ENCODE peak calls at places on chromosomes 5 and 9, in six cellular contexts. One of them, this sample, is unnamed. For H3K4me1, the result is how much of the 10 kb centered on the place peaks cover.

GRCh38 chr5:150632305-150633160 is 7.9 kb upstream of the SYNPO start:
- DNase-seq in ovary: no peak
- DNase-seq in heart left ventricle: peak
- DNase-seq in IMR-90: peak
- DNase-seq in adrenal gland: no peak
- DNase-seq in body of pancreas: no peak
- DNase-seq in this sample: no peak

GRCh38 chr5:74833537-74834266 is 32.5 kb downstream of the FAM169A start:
- DNase-seq in ovary: no peak
- DNase-seq in heart left ventricle: no peak
- DNase-seq in IMR-90: no peak
- DNase-seq in adrenal gland: no peak
- DNase-seq in body of pancreas: peak
- DNase-seq in this sample: no peak

GRCh38 chr5:167936944-167937627 is 354.4 kb upstream of the WWC1 start:
- DNase-seq in ovary: no peak
- DNase-seq in heart left ventricle: no peak
- DNase-seq in IMR-90: no peak
- DNase-seq in adrenal gland: no peak
- DNase-seq in body of pancreas: no peak
- DNase-seq in this sample: no peak

GRCh38 chr9:127987103-127987614 is 6.4 kb upstream of the EEIG1 start:
- DNase-seq in ovary: no peak
- DNase-seq in heart left ventricle: peak
- DNase-seq in IMR-90: no peak
- DNase-seq in adrenal gland: peak
- DNase-seq in body of pancreas: peak
- DNase-seq in this sample: no peak

GRCh38 chr5:91635950-91636349 is 252.8 kb upstream of the ARRDC3 start:
- DNase-seq in ovary: no peak
- DNase-seq in heart left ventricle: no peak
- DNase-seq in IMR-90: no peak
- DNase-seq in adrenal gland: no peak
- DNase-seq in body of pancreas: no peak
- DNase-seq in this sample: no peak

GRCh38 chr5:64872044-64872443 is 103.3 kb downstream of the CWC27 start:
- DNase-seq in ovary: no peak
- DNase-seq in heart left ventricle: no peak
- DNase-seq in IMR-90: peak
- DNase-seq in adrenal gland: no peak
- DNase-seq in body of pancreas: no peak
- DNase-seq in this sample: no peak

GRCh38 chr9:113987526-113987925 is 90.6 kb downstream of the AMBP start:
- DNase-seq in ovary: no peak
- DNase-seq in heart left ventricle: no peak
- DNase-seq in IMR-90: no peak
- DNase-seq in adrenal gland: peak
- DNase-seq in body of pancreas: no peak
- DNase-seq in this sample: no peak

GRCh38 chr5:107431998-107432397 is 238.7 kb downstream of the EFNA5 start:
- DNase-seq in ovary: no peak
- DNase-seq in heart left ventricle: no peak
- DNase-seq in IMR-90: peak
- DNase-seq in adrenal gland: no peak
- DNase-seq in body of pancreas: no peak
- DNase-seq in this sample: no peak

GRCh38 chr5:110769282-110769681 is 30.5 kb downstream of the SLC25A46 start:
- DNase-seq in ovary: no peak
- DNase-seq in heart left ventricle: no peak
- DNase-seq in IMR-90: peak
- DNase-seq in adrenal gland: no peak
- DNase-seq in body of pancreas: no peak
- DNase-seq in this sample: no peak

GRCh38 chr9:64773491-64773931 is 511.5 kb downstream of the FOXD4L5 start:
- DNase-seq in ovary: no peak
- DNase-seq in heart left ventricle: peak
- DNase-seq in IMR-90: no peak
- DNase-seq in adrenal gland: no peak
- DNase-seq in body of pancreas: no peak
- DNase-seq in this sample: peak

GRCh38 chr5:131773805-131774204 is 23.0 kb downstream of the FNIP1 start:
- DNase-seq in ovary: no peak
- DNase-seq in heart left ventricle: no peak
- DNase-seq in IMR-90: no peak
- DNase-seq in adrenal gland: no peak
- DNase-seq in body of pancreas: no peak
- DNase-seq in this sample: no peak

GRCh38 chr9:14313951-14314423 is at the start of gene NFIB:
- DNase-seq in ovary: peak
- DNase-seq in heart left ventricle: peak
- DNase-seq in IMR-90: peak
- DNase-seq in adrenal gland: peak
- DNase-seq in body of pancreas: peak
- DNase-seq in this sample: peak

GRCh38 chr5:133309981-133310630 is 258.3 kb downstream of the HSPA4 start:
- DNase-seq in ovary: no peak
- DNase-seq in heart left ventricle: no peak
- DNase-seq in IMR-90: peak
- DNase-seq in adrenal gland: no peak
- DNase-seq in body of pancreas: no peak
- DNase-seq in this sample: no peak

GRCh38 chr5:133611357-133612020 is 852 bp downstream of the FSTL4 start:
- DNase-seq in ovary: no peak
- DNase-seq in heart left ventricle: no peak
- DNase-seq in IMR-90: no peak
- DNase-seq in adrenal gland: no peak
- DNase-seq in body of pancreas: no peak
- DNase-seq in this sample: no peak

GRCh38 chr5:9559965-9560364 is 14.1 kb upstream of the SEMA5A start:
- DNase-seq in ovary: no peak
- DNase-seq in heart left ventricle: no peak
- DNase-seq in IMR-90: no peak
- DNase-seq in adrenal gland: no peak
- DNase-seq in body of pancreas: no peak
- DNase-seq in this sample: no peak

GRCh38 chr9:37119907-37120839 is at the start of gene ZCCHC7:
- DNase-seq in ovary: peak
- DNase-seq in heart left ventricle: peak
- DNase-seq in IMR-90: peak
- DNase-seq in adrenal gland: peak
- DNase-seq in body of pancreas: peak
- DNase-seq in this sample: peak
- TF ChIP-seq POLR2A in ovary: peak
- TF ChIP-seq POLR2A in heart left ventricle: peak
- TF ChIP-seq POLR2A in IMR-90: peak
- TF ChIP-seq POLR2A in adrenal gland: peak
- TF ChIP-seq POLR2A in body of pancreas: peak
- TF ChIP-seq POLR2A in this sample: peak

GRCh38 chr9:110116543-110116885 is 91.4 kb downstream of the C9orf152 start:
- DNase-seq in ovary: no peak
- DNase-seq in heart left ventricle: no peak
- DNase-seq in IMR-90: peak
- DNase-seq in adrenal gland: peak
- DNase-seq in body of pancreas: no peak
- DNase-seq in this sample: no peak
- H3K4me1 ChIP-seq in ovary: under half
- H3K4me1 ChIP-seq in heart left ventricle: half or more
- H3K4me1 ChIP-seq in IMR-90: under half
- H3K4me1 ChIP-seq in adrenal gland: under half
- H3K4me1 ChIP-seq in body of pancreas: under half
- H3K4me1 ChIP-seq in this sample: half or more

GRCh38 chr5:135034186-135034962 is at the start of gene PITX1:
- DNase-seq in ovary: peak
- DNase-seq in heart left ventricle: peak
- DNase-seq in IMR-90: peak
- DNase-seq in adrenal gland: peak
- DNase-seq in body of pancreas: peak
- DNase-seq in this sample: no peak

GRCh38 chr5:135033866-135034185 is 202 bp downstream of the PITX1 start:
- DNase-seq in ovary: no peak
- DNase-seq in heart left ventricle: peak
- DNase-seq in IMR-90: no peak
- DNase-seq in adrenal gland: no peak
- DNase-seq in body of pancreas: no peak
- DNase-seq in this sample: no peak

GRCh38 chr5:135031813-135032612 is 2.0 kb downstream of the PITX1 start:
- DNase-seq in ovary: no peak
- DNase-seq in heart left ventricle: peak
- DNase-seq in IMR-90: no peak
- DNase-seq in adrenal gland: no peak
- DNase-seq in body of pancreas: no peak
- DNase-seq in this sample: no peak

GRCh38 chr5:135032613-135033025 is 1.4 kb downstream of the PITX1 start:
- DNase-seq in ovary: no peak
- DNase-seq in heart left ventricle: no peak
- DNase-seq in IMR-90: no peak
- DNase-seq in adrenal gland: no peak
- DNase-seq in body of pancreas: no peak
- DNase-seq in this sample: no peak

DNA sequence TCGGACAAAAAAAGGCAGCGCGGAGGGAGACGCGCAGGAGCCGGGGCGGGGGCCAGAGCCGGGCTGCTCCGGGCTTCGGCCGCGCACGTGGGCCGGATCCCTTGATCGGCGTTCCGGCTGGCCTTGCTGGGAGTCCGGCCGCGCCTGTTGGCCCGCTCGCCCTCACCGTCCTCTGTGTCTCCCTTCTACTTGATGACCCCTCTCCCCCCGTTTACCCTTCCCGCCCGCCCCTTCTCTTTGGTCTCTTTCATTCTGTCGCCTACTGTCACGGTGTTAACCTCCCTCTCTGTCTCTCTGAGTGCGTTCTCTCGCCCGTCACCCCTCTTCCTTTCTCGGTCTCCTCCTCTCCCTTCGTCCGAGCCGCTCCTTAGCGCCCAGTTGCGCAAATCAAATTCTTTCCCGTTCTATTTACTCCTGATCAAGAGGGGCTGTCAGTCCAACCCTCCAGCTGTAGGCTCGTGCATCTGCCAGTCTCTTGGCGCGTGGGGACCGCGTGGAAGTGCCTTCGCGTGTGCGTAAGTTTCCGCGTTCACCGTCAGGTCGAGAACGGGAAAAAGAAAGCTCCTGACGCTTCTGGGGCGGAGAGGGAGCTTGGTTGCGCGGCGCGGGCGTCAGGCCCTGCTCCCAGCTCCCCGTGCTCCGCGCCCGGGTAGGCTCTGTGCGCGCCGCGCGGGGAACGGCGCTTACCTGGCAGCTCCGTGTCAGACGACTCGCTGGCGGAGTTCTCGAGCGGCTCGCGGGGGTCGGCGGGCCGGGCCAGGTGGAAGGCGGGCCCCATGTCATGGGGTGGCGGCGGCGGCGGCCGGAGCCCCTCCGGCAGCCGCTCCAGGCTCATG is 784 bp downstream of the PITX1 start:
- DNase-seq in ovary: peak
- DNase-seq in heart left ventricle: peak
- DNase-seq in IMR-90: peak
- DNase-seq in adrenal gland: peak
- DNase-seq in body of pancreas: no peak
- DNase-seq in this sample: no peak
- TF ChIP-seq POLR2A in ovary: no peak
- TF ChIP-seq POLR2A in heart left ventricle: no peak
- TF ChIP-seq POLR2A in IMR-90: no peak
- TF ChIP-seq POLR2A in adrenal gland: no peak
- TF ChIP-seq POLR2A in body of pancreas: no peak
- TF ChIP-seq POLR2A in this sample: no peak

DNA sequence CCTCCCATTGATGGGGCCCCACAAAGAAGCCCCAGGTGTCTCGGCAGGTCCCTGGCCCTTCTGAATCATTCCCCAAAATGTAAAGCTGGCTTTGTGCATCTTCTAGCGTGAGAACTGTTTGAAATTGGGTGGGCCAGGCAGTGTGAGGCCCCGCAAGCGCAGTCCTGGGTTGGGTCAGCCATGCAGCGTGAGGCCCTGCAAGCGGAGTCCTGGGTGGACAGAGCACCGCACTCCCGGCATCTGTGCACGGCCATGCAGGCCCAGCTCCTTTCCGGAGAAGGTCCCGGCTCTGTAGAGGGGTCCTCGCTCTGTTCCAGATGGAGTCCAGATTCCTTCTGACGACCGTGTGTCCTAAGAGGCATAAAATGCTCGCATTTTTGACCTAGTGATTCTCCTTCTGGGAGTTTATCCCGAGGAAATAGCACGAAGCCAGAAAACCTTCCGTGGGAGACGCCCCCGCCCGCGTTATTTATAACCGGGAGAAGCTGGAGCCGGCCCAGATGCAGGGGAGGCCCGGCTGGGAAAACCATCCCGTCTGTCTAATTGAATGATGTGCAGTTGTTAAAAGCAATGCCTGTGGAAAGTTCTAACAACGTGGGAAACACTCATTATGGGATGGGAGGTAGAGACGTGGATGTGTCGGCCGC is 19.4 kb upstream of the NOTCH1 start:
- DNase-seq in ovary: peak
- DNase-seq in heart left ventricle: peak
- DNase-seq in IMR-90: no peak
- DNase-seq in adrenal gland: no peak
- DNase-seq in body of pancreas: no peak
- DNase-seq in this sample: no peak
- H3K4me1 ChIP-seq in ovary: under half
- H3K4me1 ChIP-seq in heart left ventricle: half or more
- H3K4me1 ChIP-seq in IMR-90: under half
- H3K4me1 ChIP-seq in adrenal gland: under half
- H3K4me1 ChIP-seq in body of pancreas: under half
- H3K4me1 ChIP-seq in this sample: half or more

GRCh38 chr9:121362813-121363585 is 7.1 kb downstream of the STOM start:
- DNase-seq in ovary: no peak
- DNase-seq in heart left ventricle: no peak
- DNase-seq in IMR-90: peak
- DNase-seq in adrenal gland: peak
- DNase-seq in body of pancreas: no peak
- DNase-seq in this sample: no peak
- TF ChIP-seq POLR2A in ovary: no peak
- TF ChIP-seq POLR2A in heart left ventricle: no peak
- TF ChIP-seq POLR2A in IMR-90: no peak
- TF ChIP-seq POLR2A in adrenal gland: no peak
- TF ChIP-seq POLR2A in body of pancreas: no peak
- TF ChIP-seq POLR2A in this sample: no peak

DNA sequence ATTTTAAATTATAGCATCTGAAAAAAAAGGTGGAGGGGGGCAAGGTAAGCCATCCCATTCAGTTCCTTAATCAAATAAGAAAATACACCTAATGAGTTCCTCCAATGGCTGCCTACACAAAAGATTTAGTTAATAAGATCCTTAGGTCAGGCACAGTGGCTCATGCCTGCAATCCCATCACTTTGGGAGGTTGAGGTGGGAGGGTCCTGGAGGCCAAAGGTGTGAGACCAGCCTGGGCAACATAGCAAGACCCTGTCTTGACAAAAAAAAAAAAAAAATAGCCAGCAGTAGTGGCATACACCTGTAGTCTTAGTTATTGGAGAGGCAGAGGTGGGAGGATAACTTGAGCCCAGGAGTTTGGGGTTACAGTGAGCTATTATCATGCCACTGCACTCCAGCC is 78.4 kb downstream of the ST8SIA4 start:
- DNase-seq in ovary: no peak
- DNase-seq in heart left ventricle: no peak
- DNase-seq in IMR-90: no peak
- DNase-seq in adrenal gland: no peak
- DNase-seq in body of pancreas: no peak
- DNase-seq in this sample: no peak
- H3K4me1 ChIP-seq in ovary: under half
- H3K4me1 ChIP-seq in heart left ventricle: half or more
- H3K4me1 ChIP-seq in IMR-90: under half
- H3K4me1 ChIP-seq in adrenal gland: under half
- H3K4me1 ChIP-seq in body of pancreas: under half
- H3K4me1 ChIP-seq in this sample: under half